ENCODE peak calls at places on chromosomes 1 and 21, in eight cellular contexts. One of them, this sample, is unnamed.
A peak's percentile ranks its signal among the peaks of the same experiment; 100 is the strongest.

GRCh38 chr1:9784508-9785133 is 39.1 kb downstream of the CLSTN1 start:
- DNase-seq in cardiac muscle cell: peak; percentile 70
- DNase-seq in IMR-90: peak; percentile 68
- DNase-seq in Peyer's patch: peak; percentile 86
- DNase-seq in heart right ventricle: peak; percentile 33
- DNase-seq in CD8-positive, alpha-beta T cell: peak; percentile 67
- DNase-seq in heart left ventricle: peak; percentile 32
- DNase-seq in A549: peak; percentile 34
- DNase-seq in this sample: no peak

GRCh38 chr1:240285541-240285940 is 193.9 kb downstream of the FMN2 start:
- DNase-seq in heart left ventricle: no peak
- DNase-seq in A549: no peak
- DNase-seq in CD8-positive, alpha-beta T cell: no peak
- DNase-seq in cardiac muscle cell: peak; percentile 34
- DNase-seq in heart right ventricle: no peak
- DNase-seq in IMR-90: peak; percentile 65
- DNase-seq in Peyer's patch: no peak
- DNase-seq in this sample: no peak

GRCh38 chr1:218845589-218845988 is 328.1 kb upstream of the LYPLAL1 start:
- DNase-seq in A549: no peak
- DNase-seq in IMR-90: no peak
- DNase-seq in CD8-positive, alpha-beta T cell: no peak
- DNase-seq in heart left ventricle: no peak
- DNase-seq in Peyer's patch: no peak
- DNase-seq in heart right ventricle: no peak
- DNase-seq in cardiac muscle cell: no peak
- DNase-seq in this sample: no peak

GRCh38 chr21:45993210-45994085 is 11.9 kb downstream of the COL6A1 start:
- DNase-seq in A549: no peak
- DNase-seq in CD8-positive, alpha-beta T cell: peak; percentile 46
- DNase-seq in heart left ventricle: peak; percentile 24
- DNase-seq in Peyer's patch: no peak
- DNase-seq in heart right ventricle: peak; percentile 3
- DNase-seq in cardiac muscle cell: no peak
- DNase-seq in IMR-90: no peak
- DNase-seq in this sample: peak; percentile 51

GRCh38 chr1:22579541-22580155 is 16.4 kb downstream of the EPHA8 start:
- DNase-seq in Peyer's patch: no peak
- DNase-seq in heart left ventricle: no peak
- DNase-seq in heart right ventricle: peak; percentile 19
- DNase-seq in IMR-90: no peak
- DNase-seq in CD8-positive, alpha-beta T cell: no peak
- DNase-seq in cardiac muscle cell: no peak
- DNase-seq in A549: no peak
- DNase-seq in this sample: no peak

GRCh38 chr1:44811714-44812151 is 3.4 kb downstream of the BTBD19 start:
- DNase-seq in cardiac muscle cell: peak; percentile 59
- DNase-seq in IMR-90: peak; percentile 91
- DNase-seq in CD8-positive, alpha-beta T cell: no peak
- DNase-seq in Peyer's patch: peak; percentile 49
- DNase-seq in heart left ventricle: no peak
- DNase-seq in heart right ventricle: no peak
- DNase-seq in A549: no peak
- DNase-seq in this sample: no peak

GRCh38 chr1:204261746-204262505 is 48.1 kb upstream of the GOLT1A start:
- DNase-seq in IMR-90: peak; percentile 77
- DNase-seq in CD8-positive, alpha-beta T cell: no peak
- DNase-seq in cardiac muscle cell: peak; percentile 59
- DNase-seq in A549: no peak
- DNase-seq in heart left ventricle: no peak
- DNase-seq in heart right ventricle: no peak
- DNase-seq in Peyer's patch: no peak
- DNase-seq in this sample: no peak

GRCh38 chr1:231192620-231193163 is 30.8 kb downstream of the TRIM67 start:
- DNase-seq in heart left ventricle: peak; percentile 66
- DNase-seq in cardiac muscle cell: peak; percentile 73
- DNase-seq in IMR-90: no peak
- DNase-seq in A549: no peak
- DNase-seq in heart right ventricle: peak; percentile 73
- DNase-seq in CD8-positive, alpha-beta T cell: no peak
- DNase-seq in Peyer's patch: peak; percentile 45
- DNase-seq in this sample: no peak

GRCh38 chr1:93845554-93846150 is 33.4 kb downstream of the DNTTIP2 start:
- DNase-seq in heart right ventricle: peak; percentile 10
- DNase-seq in cardiac muscle cell: peak; percentile 89
- DNase-seq in heart left ventricle: no peak
- DNase-seq in CD8-positive, alpha-beta T cell: no peak
- DNase-seq in A549: peak; percentile 18
- DNase-seq in IMR-90: peak; percentile 94
- DNase-seq in Peyer's patch: peak; percentile 46
- DNase-seq in this sample: no peak

GRCh38 chr1:243325305-243325890 is 69.6 kb downstream of the SDCCAG8 start:
- DNase-seq in IMR-90: peak; percentile 82
- DNase-seq in CD8-positive, alpha-beta T cell: no peak
- DNase-seq in heart right ventricle: no peak
- DNase-seq in A549: peak; percentile 34
- DNase-seq in cardiac muscle cell: peak; percentile 78
- DNase-seq in Peyer's patch: no peak
- DNase-seq in heart left ventricle: no peak
- DNase-seq in this sample: no peak

GRCh38 chr1:1605724-1606123 is 5.8 kb upstream of the FNDC10 start:
- DNase-seq in heart right ventricle: no peak
- DNase-seq in CD8-positive, alpha-beta T cell: no peak
- DNase-seq in Peyer's patch: no peak
- DNase-seq in A549: no peak
- DNase-seq in cardiac muscle cell: no peak
- DNase-seq in heart left ventricle: no peak
- DNase-seq in IMR-90: no peak
- DNase-seq in this sample: no peak

GRCh38 chr1:67939176-67939751 is 106.0 kb upstream of the GNG12 start:
- DNase-seq in heart left ventricle: no peak
- DNase-seq in heart right ventricle: no peak
- DNase-seq in Peyer's patch: no peak
- DNase-seq in IMR-90: no peak
- DNase-seq in A549: no peak
- DNase-seq in cardiac muscle cell: no peak
- DNase-seq in CD8-positive, alpha-beta T cell: no peak
- DNase-seq in this sample: no peak

GRCh38 chr1:67941155-67941554 is 107.9 kb upstream of the GNG12 start:
- DNase-seq in Peyer's patch: no peak
- DNase-seq in CD8-positive, alpha-beta T cell: no peak
- DNase-seq in A549: no peak
- DNase-seq in IMR-90: no peak
- DNase-seq in heart left ventricle: no peak
- DNase-seq in heart right ventricle: no peak
- DNase-seq in cardiac muscle cell: no peak
- DNase-seq in this sample: no peak

GRCh38 chr1:67937651-67938050 is 104.4 kb upstream of the GNG12 start:
- DNase-seq in IMR-90: peak; percentile 73
- DNase-seq in Peyer's patch: no peak
- DNase-seq in heart left ventricle: no peak
- DNase-seq in heart right ventricle: no peak
- DNase-seq in CD8-positive, alpha-beta T cell: no peak
- DNase-seq in A549: no peak
- DNase-seq in cardiac muscle cell: peak; percentile 57
- DNase-seq in this sample: no peak

GRCh38 chr1:67941746-67942145 is 108.5 kb upstream of the GNG12 start:
- DNase-seq in CD8-positive, alpha-beta T cell: no peak
- DNase-seq in IMR-90: no peak
- DNase-seq in Peyer's patch: no peak
- DNase-seq in cardiac muscle cell: peak; percentile 39
- DNase-seq in heart left ventricle: no peak
- DNase-seq in heart right ventricle: no peak
- DNase-seq in A549: no peak
- DNase-seq in this sample: no peak

GRCh38 chr1:67939942-67940341 is 106.7 kb upstream of the GNG12 start:
- DNase-seq in heart right ventricle: no peak
- DNase-seq in heart left ventricle: no peak
- DNase-seq in IMR-90: no peak
- DNase-seq in Peyer's patch: no peak
- DNase-seq in cardiac muscle cell: no peak
- DNase-seq in A549: no peak
- DNase-seq in CD8-positive, alpha-beta T cell: no peak
- DNase-seq in this sample: no peak
- TF ChIP-seq CTCF in heart right ventricle: no peak
- TF ChIP-seq CTCF in heart left ventricle: no peak
- TF ChIP-seq CTCF in IMR-90: no peak
- TF ChIP-seq CTCF in Peyer's patch: no peak
- TF ChIP-seq CTCF in cardiac muscle cell: no peak
- TF ChIP-seq CTCF in A549: no peak
- TF ChIP-seq CTCF in CD8-positive, alpha-beta T cell: no peak
- TF ChIP-seq CTCF in this sample: no peak

DNA sequence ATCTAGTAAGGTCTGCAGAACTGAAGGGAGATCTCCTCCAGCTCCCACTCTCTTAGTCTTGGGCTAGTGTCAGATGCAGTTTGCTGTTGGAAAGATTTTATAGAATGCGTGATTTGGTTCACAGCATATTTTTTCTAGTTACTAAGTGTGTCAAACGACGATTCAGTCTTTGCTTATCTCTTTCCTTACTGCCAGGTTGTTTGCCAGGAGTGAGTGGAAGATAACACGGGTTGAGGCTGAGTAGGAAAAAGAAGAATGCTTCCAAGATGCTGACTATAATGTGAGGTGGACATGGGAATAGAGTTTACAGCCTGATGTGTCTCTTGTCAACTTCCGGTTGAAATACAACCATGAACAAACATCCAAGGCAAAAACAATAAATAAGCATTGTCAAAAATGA is 141.4 kb downstream of the GDAP2 start:
- DNase-seq in A549: no peak
- DNase-seq in cardiac muscle cell: no peak
- DNase-seq in heart right ventricle: no peak
- DNase-seq in Peyer's patch: no peak
- DNase-seq in heart left ventricle: no peak
- DNase-seq in IMR-90: no peak
- DNase-seq in CD8-positive, alpha-beta T cell: no peak
- DNase-seq in this sample: no peak
- H3K9me3 ChIP-seq in A549: no peaks in the 10 kb centered on the region
- H3K9me3 ChIP-seq in cardiac muscle cell: no peaks in the 10 kb centered on the region
- H3K9me3 ChIP-seq in heart right ventricle: no peaks in the 10 kb centered on the region
- H3K9me3 ChIP-seq in Peyer's patch: no peaks in the 10 kb centered on the region
- H3K9me3 ChIP-seq in heart left ventricle: no peaks in the 10 kb centered on the region
- H3K9me3 ChIP-seq in IMR-90: no peaks in the 10 kb centered on the region
- H3K9me3 ChIP-seq in CD8-positive, alpha-beta T cell: no peaks in the 10 kb centered on the region
- H3K9me3 ChIP-seq in this sample: no peaks in the 10 kb centered on the region

GRCh38 chr1:39646232-39647081 is 7.0 kb upstream of the HEYL start:
- DNase-seq in cardiac muscle cell: peak; percentile 87
- DNase-seq in heart left ventricle: peak; percentile 92
- DNase-seq in CD8-positive, alpha-beta T cell: no peak
- DNase-seq in A549: no peak
- DNase-seq in Peyer's patch: no peak
- DNase-seq in heart right ventricle: peak; percentile 94
- DNase-seq in IMR-90: peak; percentile 79
- DNase-seq in this sample: no peak
- TF ChIP-seq CTCF in cardiac muscle cell: no peak
- TF ChIP-seq CTCF in heart left ventricle: no peak
- TF ChIP-seq CTCF in CD8-positive, alpha-beta T cell: no peak
- TF ChIP-seq CTCF in A549: no peak
- TF ChIP-seq CTCF in Peyer's patch: no peak
- TF ChIP-seq CTCF in heart right ventricle: no peak
- TF ChIP-seq CTCF in IMR-90: no peak
- TF ChIP-seq CTCF in this sample: no peak

DNA sequence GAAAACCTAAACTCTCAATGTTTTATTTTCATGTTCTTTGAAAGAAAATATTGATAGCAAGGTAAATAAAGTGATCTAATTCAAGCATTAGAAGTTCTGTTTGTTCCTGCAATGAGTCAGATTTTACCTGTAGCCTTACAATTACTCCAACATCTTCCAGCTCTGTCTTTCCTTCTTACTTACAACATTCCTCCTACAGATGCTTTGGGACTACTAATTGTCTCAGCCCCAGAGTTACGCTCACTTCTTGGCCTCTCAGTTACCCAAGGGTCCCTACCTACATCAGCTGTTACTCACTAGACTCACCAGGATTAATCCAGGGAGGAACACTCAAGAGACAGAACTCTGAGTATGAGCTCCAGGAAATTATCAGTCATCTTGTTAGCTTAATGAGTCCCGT is 26.4 kb downstream of the OR14A16 start:
- DNase-seq in IMR-90: no peak
- DNase-seq in heart left ventricle: no peak
- DNase-seq in Peyer's patch: no peak
- DNase-seq in cardiac muscle cell: no peak
- DNase-seq in A549: no peak
- DNase-seq in heart right ventricle: no peak
- DNase-seq in CD8-positive, alpha-beta T cell: no peak
- DNase-seq in this sample: no peak
- H3K9me3 ChIP-seq in IMR-90: peaks cover 5% of the 10 kb centered on the region
- H3K9me3 ChIP-seq in heart left ventricle: peaks cover 3% of the 10 kb centered on the region
- H3K9me3 ChIP-seq in Peyer's patch: no peaks in the 10 kb centered on the region
- H3K9me3 ChIP-seq in cardiac muscle cell: no peaks in the 10 kb centered on the region
- H3K9me3 ChIP-seq in A549: peaks cover 3% of the 10 kb centered on the region
- H3K9me3 ChIP-seq in heart right ventricle: no peaks in the 10 kb centered on the region
- H3K9me3 ChIP-seq in CD8-positive, alpha-beta T cell: no peaks in the 10 kb centered on the region
- H3K9me3 ChIP-seq in this sample: no peaks in the 10 kb centered on the region

GRCh38 chr1:161009602-161010211 is 11.2 kb downstream of the F11R start:
- DNase-seq in heart right ventricle: no peak
- DNase-seq in CD8-positive, alpha-beta T cell: no peak
- DNase-seq in IMR-90: no peak
- DNase-seq in cardiac muscle cell: no peak
- DNase-seq in Peyer's patch: no peak
- DNase-seq in heart left ventricle: no peak
- DNase-seq in A549: no peak
- DNase-seq in this sample: no peak

GRCh38 chr1:161012420-161012819 is 8.5 kb downstream of the F11R start:
- DNase-seq in IMR-90: no peak
- DNase-seq in CD8-positive, alpha-beta T cell: no peak
- DNase-seq in heart right ventricle: no peak
- DNase-seq in cardiac muscle cell: no peak
- DNase-seq in heart left ventricle: no peak
- DNase-seq in A549: no peak
- DNase-seq in Peyer's patch: no peak
- DNase-seq in this sample: no peak

GRCh38 chr1:161008857-161009554 is 11.9 kb downstream of the F11R start:
- DNase-seq in CD8-positive, alpha-beta T cell: no peak
- DNase-seq in cardiac muscle cell: peak; percentile 82
- DNase-seq in heart left ventricle: no peak
- DNase-seq in IMR-90: peak; percentile 31
- DNase-seq in A549: no peak
- DNase-seq in Peyer's patch: no peak
- DNase-seq in heart right ventricle: no peak
- DNase-seq in this sample: no peak

GRCh38 chr1:161013591-161014513 is 7.1 kb downstream of the F11R start:
- DNase-seq in heart right ventricle: peak; percentile 90
- DNase-seq in cardiac muscle cell: peak; percentile 98
- DNase-seq in heart left ventricle: peak; percentile 87
- DNase-seq in IMR-90: peak; percentile 85
- DNase-seq in Peyer's patch: peak; percentile 97
- DNase-seq in A549: peak; percentile 92
- DNase-seq in CD8-positive, alpha-beta T cell: peak; percentile 85
- DNase-seq in this sample: peak; percentile 95

GRCh38 chr1:161013104-161013590 is 7.8 kb downstream of the F11R start:
- DNase-seq in cardiac muscle cell: peak; percentile 62
- DNase-seq in heart right ventricle: no peak
- DNase-seq in IMR-90: peak; percentile 21
- DNase-seq in CD8-positive, alpha-beta T cell: no peak
- DNase-seq in A549: no peak
- DNase-seq in heart left ventricle: no peak
- DNase-seq in Peyer's patch: no peak
- DNase-seq in this sample: no peak
- TF ChIP-seq CTCF in cardiac muscle cell: no peak
- TF ChIP-seq CTCF in heart right ventricle: no peak
- TF ChIP-seq CTCF in IMR-90: no peak
- TF ChIP-seq CTCF in CD8-positive, alpha-beta T cell: no peak
- TF ChIP-seq CTCF in A549: no peak
- TF ChIP-seq CTCF in heart left ventricle: no peak
- TF ChIP-seq CTCF in Peyer's patch: no peak
- TF ChIP-seq CTCF in this sample: no peak

This sample was measured in RWPE2.